ENCODE peak calls at places on chromosomes 1 and 21, in five cellular contexts. W, J, Q, H and P are unnamed samples.

GRCh38 chr1:234778215-234779159 is 168.5 kb upstream of the IRF2BP2 start:
- DNase-seq in H (no peak), W (peak; percentile 32), J (no peak), Q (no peak), P (no peak)

GRCh38 chr1:164780863-164781262 is 221.9 kb downstream of the PBX1 start:
- DNase-seq in W (no peak), J (peak; percentile 84), Q (peak; percentile 53), H (no peak), P (no peak)

GRCh38 chr1:152968248-152968647 is 2.2 kb upstream of the SPRR4 start:
- DNase-seq in Q (no peak), H (no peak), J (no peak), W (no peak), P (no peak)

GRCh38 chr1:158527190-158527815 is 26.9 kb downstream of the OR6Y1 start:
- DNase-seq in J (no peak), H (no peak), W (no peak), Q (no peak), P (no peak)

GRCh38 chr1:119133987-119134386 is 6.5 kb downstream of the WARS2 start:
- DNase-seq in H (no peak), J (no peak), Q (no peak), W (no peak), P (no peak)

GRCh38 chr21:33817663-33818433 is 97.8 kb downstream of the ATP5PO start:
- DNase-seq in Q (no peak), H (no peak), W (no peak), J (peak; percentile 34), P (no peak)

GRCh38 chr1:198186916-198187580 is 30.2 kb downstream of the NEK7 start:
- DNase-seq in Q (no peak), H (no peak), J (no peak), W (no peak), P (no peak)

GRCh38 chr1:240462766-240463410 is 149.1 kb downstream of the GREM2 start:
- DNase-seq in H (no peak), J (no peak), Q (no peak), W (no peak), P (no peak)

GRCh38 chr1:37391181-37391949 is 83.0 kb upstream of the ZC3H12A start:
- DNase-seq in J (no peak), Q (no peak), H (no peak), W (no peak), P (no peak)

GRCh38 chr1:65952692-65953091 is 160.0 kb downstream of the PDE4B start:
- DNase-seq in W (no peak), J (no peak), Q (no peak), H (no peak), P (no peak)

GRCh38 chr1:224733021-224733911 is 117.1 kb downstream of the CNIH3 start:
- DNase-seq in H (peak; percentile 60), J (peak; percentile 43), W (no peak), Q (no peak), P (no peak)

GRCh38 chr21:46048926-46049889 is 48.7 kb upstream of the COL6A2 start:
- DNase-seq in Q (peak; percentile 59), H (no peak), W (peak; percentile 97), J (peak; percentile 61), P (peak; percentile 98)

GRCh38 chr1:8674912-8675311 is 142.5 kb downstream of the RERE start:
- DNase-seq in Q (no peak), W (no peak), J (no peak), H (no peak), P (no peak)

GRCh38 chr1:15279576-15280230 is 32.7 kb downstream of the FHAD1 start:
- DNase-seq in J (no peak), W (no peak), Q (no peak), H (no peak), P (no peak)

DNA sequence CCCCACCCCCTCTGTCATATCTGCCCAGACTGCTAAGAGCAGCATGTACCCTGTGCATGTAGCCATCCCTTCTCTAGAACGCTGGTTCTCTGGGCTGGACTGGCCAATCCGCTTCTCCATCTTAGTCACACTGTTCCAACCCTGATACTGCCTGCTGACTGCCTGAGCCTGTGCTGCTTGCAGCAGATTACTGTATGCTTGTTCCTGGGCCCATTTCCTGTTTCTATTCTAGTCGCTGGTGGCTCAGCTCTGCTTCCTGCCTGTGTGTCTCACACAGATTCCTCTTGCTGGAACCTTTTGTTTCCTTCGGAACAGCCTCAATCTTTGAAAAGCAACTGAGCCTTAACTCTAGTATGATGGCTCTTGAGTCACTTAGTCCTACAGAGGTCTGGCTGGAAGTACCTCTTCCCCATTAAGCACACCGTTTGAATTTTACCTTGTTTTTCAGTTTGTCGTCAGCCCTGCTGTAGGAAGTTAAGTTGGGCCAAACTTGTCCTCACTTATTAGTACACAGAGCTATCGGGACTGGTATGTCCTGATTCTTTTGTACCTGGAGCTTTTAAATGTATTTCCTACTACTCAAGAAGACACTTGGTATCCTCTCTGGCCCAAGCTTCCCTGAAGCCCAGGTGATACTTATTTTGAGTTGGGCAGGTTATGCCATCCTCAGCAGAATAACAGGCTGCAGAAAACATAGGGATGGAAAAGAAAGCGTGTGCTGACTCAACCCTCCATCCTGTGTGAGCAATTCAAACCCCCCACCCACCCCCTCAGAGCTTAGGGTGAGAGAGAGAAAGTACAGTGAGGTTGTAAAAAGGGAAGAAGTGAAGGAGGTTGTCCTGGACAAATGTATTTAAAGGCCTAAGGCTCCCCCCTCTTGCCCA is 43.4 kb upstream of the PIGV start:
- DNase-seq in J (peak; percentile 75), W (peak; percentile 32), Q (peak; percentile 48), H (peak; percentile 37), P (peak; percentile 38)
- TF ChIP-seq POLR2A in J (no peak), W (no peak), Q (peak; percentile 8), H (no peak), P (no peak)

GRCh38 chr1:24749257-24749656 is 4.0 kb downstream of the CLIC4 start:
- DNase-seq in J (no peak), W (no peak), Q (no peak), H (no peak), P (no peak)
- H3K4me1 ChIP-seq in J (peaks cover 14% of the 10 kb centered on the region), W (peaks cover 9% of the 10 kb centered on the region), Q (peaks cover 20% of the 10 kb centered on the region), H (no peaks in the 10 kb centered on the region), P (peaks cover 10% of the 10 kb centered on the region)

DNA sequence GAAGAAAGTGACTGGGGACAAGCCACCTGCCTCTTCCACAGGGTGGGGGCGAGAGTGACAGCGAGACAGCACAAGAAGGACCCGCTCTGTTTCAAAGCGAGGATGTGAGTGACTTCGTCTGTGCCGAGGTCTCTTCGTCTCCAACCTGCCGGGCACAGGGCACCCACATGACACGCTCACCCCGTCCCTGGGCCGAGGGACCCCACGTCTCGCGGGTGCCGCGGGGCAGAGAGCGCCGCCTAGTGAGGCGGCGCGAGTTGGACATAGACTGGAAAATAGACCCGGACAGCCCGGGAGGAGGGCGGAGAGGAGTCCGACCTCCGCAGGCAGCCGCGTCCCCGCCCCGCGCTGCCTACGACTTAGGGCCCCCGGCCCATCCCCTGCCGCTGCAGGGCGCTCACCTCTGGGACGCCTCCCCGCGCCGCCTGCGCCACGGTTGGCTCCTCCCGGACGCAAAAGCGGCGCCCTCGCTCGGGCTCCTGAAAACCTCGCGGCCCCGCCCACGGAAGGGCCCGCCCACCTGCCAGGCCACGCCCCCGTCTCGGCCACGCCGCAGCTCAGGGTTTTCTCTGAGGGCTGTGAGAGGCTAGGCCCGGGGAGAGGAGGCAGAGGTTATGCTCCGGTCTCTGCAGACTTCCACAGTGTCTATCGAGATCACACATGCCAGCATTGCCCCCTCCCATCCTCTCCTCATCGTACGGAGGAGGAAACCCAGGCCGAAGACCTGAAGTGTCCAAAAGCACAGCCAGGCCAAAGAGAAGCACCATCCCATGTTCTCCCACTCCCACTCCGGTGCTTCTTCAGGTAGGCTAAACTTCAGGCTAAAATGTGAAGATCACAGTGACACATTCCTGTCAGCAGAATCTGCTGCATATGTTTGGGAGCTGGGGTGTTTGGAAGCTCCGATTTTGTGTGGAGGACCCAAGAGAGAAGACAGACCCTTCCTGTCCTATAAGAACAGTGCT is at the start of gene TLR5:
- DNase-seq in W (peak; percentile 90), J (peak; percentile 87), H (peak; percentile 86), Q (peak; percentile 93), P (peak; percentile 82)
- TF ChIP-seq POLR2A in W (peak; percentile 45), J (no peak), H (peak; percentile 78), Q (peak; percentile 63), P (peak; percentile 49)

DNA sequence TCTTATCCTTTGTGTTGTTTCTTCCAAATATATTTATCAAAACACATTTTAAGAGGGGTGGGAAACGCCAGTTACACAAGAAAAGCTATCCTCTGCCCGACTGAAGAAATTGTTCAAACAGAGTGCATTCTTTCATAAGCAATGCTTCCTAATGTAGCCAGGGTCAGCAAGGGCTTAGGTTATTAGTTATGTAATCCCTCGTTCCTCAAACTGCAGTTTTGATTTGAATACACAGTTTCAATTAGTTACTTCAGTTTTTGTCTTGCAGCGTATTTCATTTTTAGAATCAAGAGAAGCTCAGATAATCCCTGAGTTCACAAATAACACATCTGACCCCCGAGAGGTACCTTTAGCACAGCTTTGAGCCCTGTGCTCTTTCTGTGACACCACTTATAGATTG is 141.7 kb upstream of the NRIP1 start:
- DNase-seq in J (no peak), W (no peak), H (no peak), Q (no peak), P (no peak)
- H3K4me1 ChIP-seq in J (peaks cover 20% of the 10 kb centered on the region), W (no peaks in the 10 kb centered on the region), H (no peaks in the 10 kb centered on the region), Q (peaks cover 13% of the 10 kb centered on the region), P (no peaks in the 10 kb centered on the region)

DNA sequence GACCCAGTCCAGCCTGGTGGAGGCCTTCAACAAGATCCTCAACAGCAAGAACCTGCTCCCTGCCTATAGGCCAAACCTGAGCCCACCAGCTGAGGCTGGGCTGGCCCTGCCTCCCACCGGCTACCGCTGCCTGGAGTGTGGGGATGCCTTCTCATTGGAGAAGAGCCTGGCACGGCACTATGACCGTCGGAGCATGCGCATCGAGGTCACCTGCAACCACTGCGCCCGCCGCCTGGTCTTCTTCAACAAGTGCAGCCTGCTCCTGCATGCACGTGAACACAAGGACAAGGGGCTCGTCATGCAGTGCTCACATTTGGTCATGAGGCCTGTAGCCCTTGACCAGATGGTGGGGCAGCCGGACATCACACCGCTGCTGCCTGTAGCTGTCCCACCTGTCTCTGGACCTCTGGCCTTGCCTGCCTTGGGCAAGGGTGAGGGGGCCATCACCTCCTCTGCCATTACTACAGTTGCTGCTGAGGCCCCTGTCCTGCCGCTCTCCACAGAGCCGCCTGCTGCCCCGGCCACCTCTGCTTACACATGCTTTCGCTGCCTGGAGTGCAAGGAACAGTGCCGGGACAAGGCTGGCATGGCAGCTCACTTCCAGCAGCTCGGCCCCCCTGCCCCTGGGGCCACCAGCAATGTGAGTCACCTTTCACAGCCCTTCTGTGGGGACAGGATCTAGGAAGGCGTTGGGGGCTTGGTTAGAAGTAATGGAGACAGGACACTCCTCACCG is 5.8 kb downstream of the ZNF687 start:
- DNase-seq in Q (no peak), J (no peak), W (no peak), H (no peak), P (no peak)
- TF ChIP-seq POLR2A in Q (no peak), J (no peak), W (no peak), H (no peak), P (no peak)